ENCODE peak calls at places on chromosomes 11 and 22, in seven cellular contexts. W, O, R, D, Y, Z and V are unnamed samples.

GRCh38 chr11:46601129-46601528 is 7.3 kb upstream of the AMBRA1 start:
- DNase-seq in O (no peak), R (no peak), W (peak), Y (no peak), Z (peak), D (no peak), V (no peak)

GRCh38 chr11:115765803-115766239 is 261.6 kb upstream of the CADM1 start:
- DNase-seq in Y (peak), W (no peak), O (no peak), R (no peak), D (no peak), Z (no peak), V (no peak)

GRCh38 chr11:120523196-120523595 is 11.6 kb downstream of the GRIK4 start:
- DNase-seq in D (no peak), R (no peak), W (no peak), Z (no peak), O (no peak), Y (no peak), V (no peak)

GRCh38 chr11:76629133-76629852 is 41.3 kb downstream of the LRRC32 start:
- DNase-seq in Y (peak), D (no peak), W (peak), O (peak), R (peak), Z (peak), V (no peak)

GRCh38 chr11:117186431-117186761 is 7.9 kb downstream of the SIDT2 start:
- DNase-seq in Y (no peak), D (peak), W (no peak), O (no peak), Z (no peak), R (no peak), V (no peak)

GRCh38 chr11:88827018-88827676 is 238.6 kb downstream of the GRM5 start:
- DNase-seq in D (no peak), Y (no peak), O (no peak), Z (no peak), W (peak), R (no peak), V (no peak)

GRCh38 chr11:75056806-75057205 is 39.9 kb downstream of the OR2AT4 start:
- DNase-seq in Y (peak), Z (no peak), R (no peak), O (no peak), W (peak), D (no peak), V (no peak)

GRCh38 chr11:63508009-63508408 is 2.1 kb downstream of the LGALS12 start:
- DNase-seq in R (no peak), D (peak), Z (peak), W (peak), Y (peak), O (peak), V (no peak)

GRCh38 chr11:119995730-119996491 is 142.0 kb downstream of the TRIM29 start:
- DNase-seq in O (no peak), Z (no peak), Y (no peak), D (no peak), W (no peak), R (no peak), V (no peak)

GRCh38 chr11:32333335-32333991 is 101.9 kb downstream of the WT1 start:
- DNase-seq in O (peak), Z (peak), R (peak), W (peak), Y (no peak), D (peak), V (no peak)

GRCh38 chr11:60204922-60205321 is 22.0 kb upstream of the MS4A6A start:
- DNase-seq in D (no peak), R (no peak), Y (peak), W (no peak), O (no peak), Z (no peak), V (no peak)

GRCh38 chr11:63763506-63764200 is 4.9 kb downstream of the ZFTA start:
- DNase-seq in O (no peak), R (peak), D (no peak), Z (no peak), Y (no peak), W (peak), V (no peak)

GRCh38 chr11:96736591-96736990 is 346.8 kb downstream of the JRKL start:
- DNase-seq in W (no peak), Z (peak), O (no peak), R (no peak), Y (no peak), D (no peak), V (no peak)

GRCh38 chr11:12077535-12078280 is 32.7 kb upstream of the MICAL2 start:
- DNase-seq in Y (no peak), D (no peak), O (no peak), Z (no peak), R (no peak), W (peak), V (no peak)

GRCh38 chr11:1260023-1260501 is 37.2 kb downstream of the MUC5B start:
- DNase-seq in Z (peak), R (no peak), O (no peak), Y (peak), W (peak), D (no peak), V (no peak)

GRCh38 chr11:74011360-74012071 is 2.6 kb upstream of the UCP3 start:
- DNase-seq in O (no peak), D (no peak), Z (peak), Y (peak), R (no peak), W (peak), V (no peak)

GRCh38 chr11:35293034-35293433 is 126.3 kb downstream of the SLC1A2 start:
- DNase-seq in R (no peak), Y (no peak), W (no peak), O (no peak), D (no peak), Z (no peak), V (no peak)

GRCh38 chr11:68037481-68038225 is 1.2 kb upstream of the TCIRG1 start:
- DNase-seq in Y (no peak), W (no peak), D (no peak), O (no peak), Z (no peak), R (no peak), V (no peak)

GRCh38 chr11:78213526-78214330 is 25.0 kb downstream of the USP35 start:
- DNase-seq in Z (no peak), R (no peak), Y (no peak), O (no peak), W (no peak), D (no peak), V (no peak)

GRCh38 chr22:39153220-39153860 is 860 bp upstream of the CBX7 start:
- DNase-seq in D (peak), R (peak), Z (no peak), Y (no peak), W (no peak), O (no peak), V (no peak)

GRCh38 chr11:122598971-122599370 is 56.6 kb upstream of the UBASH3B start:
- DNase-seq in O (no peak), W (peak), R (no peak), Z (no peak), Y (no peak), D (no peak), V (no peak)

GRCh38 chr11:117387992-117388765 is 60.5 kb downstream of the CEP164 start:
- DNase-seq in D (no peak), Y (no peak), Z (peak), O (no peak), R (no peak), W (peak), V (no peak)

GRCh38 chr11:9577551-9577950 is 4.1 kb downstream of the WEE1 start:
- DNase-seq in O (no peak), D (no peak), Z (peak), R (no peak), W (peak), Y (no peak), V (no peak)

GRCh38 chr11:10599388-10600175 is 31.1 kb upstream of the LYVE1 start:
- DNase-seq in Y (no peak), O (no peak), D (no peak), Z (no peak), W (no peak), R (no peak), V (no peak)

GRCh38 chr22:21876486-21877176 is 9.2 kb upstream of the MAPK1 start:
- DNase-seq in R (no peak), D (no peak), W (peak), Z (peak), Y (peak), O (no peak), V (no peak)

GRCh38 chr11:17613983-17614382 is 66.9 kb downstream of the OTOG start:
- DNase-seq in Z (no peak), D (no peak), R (no peak), Y (no peak), W (no peak), O (no peak), V (no peak)

GRCh38 chr11:75812542-75813040 is 2.4 kb upstream of the UVRAG start:
- DNase-seq in W (peak), Y (no peak), D (no peak), R (no peak), O (no peak), Z (no peak), V (no peak)

GRCh38 chr11:46345131-46345597 is 2.1 kb upstream of the DGKZ start:
- DNase-seq in O (peak), Y (peak), W (no peak), R (peak), Z (no peak), D (no peak), V (no peak)

GRCh38 chr11:2675540-2675939 is 24.3 kb downstream of the KCNQ1OT1 start:
- DNase-seq in W (no peak), Y (no peak), O (no peak), D (no peak), R (peak), Z (no peak), V (no peak)

GRCh38 chr22:30307026-30307574 is 17.8 kb upstream of the CASTOR1 start:
- DNase-seq in D (no peak), O (no peak), R (no peak), W (no peak), Y (no peak), Z (no peak), V (no peak)

GRCh38 chr22:46076651-46077339 is 73.5 kb upstream of the PPARA start:
- DNase-seq in D (peak), R (peak), Y (no peak), Z (peak), O (peak), W (no peak), V (no peak)

GRCh38 chr11:45847908-45848316 is 637 bp downstream of the CRY2 start:
- DNase-seq in O (peak), Y (peak), R (peak), W (peak), D (peak), Z (peak), V (no peak)

GRCh38 chr22:28012811-28013460 is 93.9 kb upstream of the PITPNB start:
- DNase-seq in Z (no peak), W (no peak), Y (no peak), R (no peak), D (no peak), O (no peak), V (no peak)

GRCh38 chr22:19080853-19081252 is 41.4 kb downstream of the DGCR2 start:
- DNase-seq in O (no peak), Y (no peak), W (no peak), Z (no peak), D (no peak), R (no peak), V (no peak)

GRCh38 chr22:17143101-17143500 is 16.0 kb downstream of the HDHD5 start:
- DNase-seq in D (no peak), W (no peak), Y (no peak), R (no peak), Z (no peak), O (no peak), V (no peak)

GRCh38 chr11:64165482-64165841 is 451 bp downstream of the MACROD1 start:
- DNase-seq in Y (peak), Z (no peak), R (no peak), D (peak), O (no peak), W (no peak), V (no peak)

DNA sequence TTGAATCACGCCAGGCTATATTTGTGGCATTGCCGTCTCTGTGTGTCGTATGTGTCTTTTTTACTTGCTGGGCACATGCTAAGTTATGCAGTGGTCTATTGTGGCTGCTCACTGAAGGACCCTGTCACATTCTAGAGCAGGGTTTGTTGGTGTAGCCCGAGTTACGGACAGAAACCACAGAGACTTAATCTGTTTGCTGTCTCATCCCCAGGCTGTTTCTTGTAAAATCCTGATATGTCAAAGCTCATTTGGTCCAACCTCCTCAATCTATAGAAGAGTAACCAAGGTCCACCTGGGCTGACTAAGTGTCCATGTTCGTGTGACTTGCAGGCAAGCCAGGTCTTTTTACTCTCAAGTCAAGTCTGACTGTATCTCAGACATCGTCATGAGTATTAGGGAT is 5.0 kb downstream of the DPF2 start:
- DNase-seq in D (no peak), R (no peak), O (no peak), Y (no peak), W (no peak), Z (no peak), V (no peak)
- H3K4me3 ChIP-seq in D (no peak), R (no peak), O (no peak), Y (no peak), W (no peak), Z (no peak), V (no peak)

GRCh38 chr11:72685560-72686480 is 11.6 kb upstream of the PDE2A start:
- DNase-seq in Y (no peak), R (peak), D (no peak), O (no peak), Z (peak), W (peak), V (no peak)

GRCh38 chr11:72683782-72684200 is 9.6 kb upstream of the PDE2A start:
- DNase-seq in W (peak), D (peak), R (peak), Y (peak), Z (peak), O (peak), V (no peak)

GRCh38 chr11:72682238-72682872 is 8.1 kb upstream of the PDE2A start:
- DNase-seq in Y (no peak), Z (no peak), W (no peak), D (no peak), O (no peak), R (no peak), V (no peak)

GRCh38 chr11:72686639-72687215 is 12.5 kb upstream of the PDE2A start:
- DNase-seq in W (peak), Z (peak), Y (no peak), O (no peak), D (no peak), R (no peak), V (no peak)

GRCh38 chr11:72684236-72684912 is 10.2 kb upstream of the PDE2A start:
- DNase-seq in Y (peak), D (no peak), Z (peak), W (peak), R (peak), O (peak), V (no peak)
- TF ChIP-seq CTCF in Y (peak), D (peak), Z (peak), W (peak), R (peak), O (peak), V (peak)

GRCh38 chr11:57424137-57424801 is 2.7 kb downstream of the SLC43A3 start:
- DNase-seq in Y (no peak), O (no peak), D (no peak), W (no peak), R (no peak), Z (no peak), V (no peak)
- H3K4me3 ChIP-seq in Y (peak), O (no peak), D (no peak), W (peak), R (peak), Z (no peak), V (no peak)

GRCh38 chr11:109698237-109698636 is 276.2 kb downstream of the C11orf87 start:
- DNase-seq in O (no peak), D (no peak), Z (no peak), W (no peak), Y (no peak), R (no peak), V (no peak)
- TF ChIP-seq CTCF in O (no peak), D (no peak), Z (no peak), W (no peak), Y (no peak), R (no peak), V (no peak)

DNA sequence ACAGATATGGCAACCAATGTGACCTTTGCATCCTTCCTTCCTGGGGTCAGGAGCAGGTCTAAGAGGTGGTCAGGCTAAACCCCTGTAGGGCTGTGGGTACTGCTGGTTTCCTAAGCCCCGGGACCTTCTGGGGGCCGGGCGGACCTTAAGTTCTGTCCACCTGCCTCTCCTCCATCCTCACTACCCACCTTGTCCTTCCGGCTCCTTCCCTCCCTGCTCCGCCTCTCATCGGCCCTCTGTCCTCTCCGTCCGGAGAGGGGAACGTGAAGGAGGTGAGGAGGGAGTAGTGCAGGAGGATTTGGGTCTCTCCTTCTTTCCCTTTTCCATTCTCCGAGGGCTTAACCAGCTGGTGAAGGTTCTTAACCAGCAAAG is 28.3 kb upstream of the PARVB start:
- DNase-seq in O (no peak), D (no peak), Z (no peak), W (no peak), Y (no peak), R (no peak), V (no peak)
- H3K4me3 ChIP-seq in O (no peak), D (peak), Z (no peak), W (no peak), Y (no peak), R (peak), V (no peak)

GRCh38 chr22:40463017-40463631 is 92.7 kb downstream of the SGSM3 start:
- DNase-seq in O (no peak), D (no peak), Y (peak), R (no peak), Z (no peak), W (no peak), V (no peak)
- TF ChIP-seq CTCF in O (no peak), D (no peak), Y (no peak), R (no peak), Z (no peak), W (no peak), V (no peak)

DNA sequence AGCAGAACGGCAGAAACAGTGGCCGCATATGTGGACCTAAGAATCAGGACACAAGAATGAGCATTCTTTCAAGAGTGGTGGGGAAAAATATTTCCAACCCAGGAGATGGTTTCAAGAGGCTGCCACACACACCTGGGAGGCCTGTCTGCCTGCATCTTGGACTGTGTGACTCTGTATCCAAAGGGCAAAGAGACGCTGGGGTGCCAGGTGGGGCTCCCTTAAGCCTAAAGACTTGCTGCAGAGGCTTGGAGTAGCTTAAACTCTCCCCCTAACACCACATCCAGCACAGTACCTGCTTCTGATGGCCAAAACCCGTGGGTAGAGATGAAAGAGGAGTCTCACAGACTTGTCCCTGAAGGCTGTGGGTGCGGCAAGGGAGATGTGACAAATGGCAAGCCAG is 3.5 kb downstream of the CXCR5 start:
- DNase-seq in Z (no peak), O (no peak), W (no peak), Y (no peak), R (no peak), D (no peak), V (no peak)
- H3K4me3 ChIP-seq in Z (no peak), O (no peak), W (no peak), Y (no peak), R (peak), D (no peak), V (no peak)

DNA sequence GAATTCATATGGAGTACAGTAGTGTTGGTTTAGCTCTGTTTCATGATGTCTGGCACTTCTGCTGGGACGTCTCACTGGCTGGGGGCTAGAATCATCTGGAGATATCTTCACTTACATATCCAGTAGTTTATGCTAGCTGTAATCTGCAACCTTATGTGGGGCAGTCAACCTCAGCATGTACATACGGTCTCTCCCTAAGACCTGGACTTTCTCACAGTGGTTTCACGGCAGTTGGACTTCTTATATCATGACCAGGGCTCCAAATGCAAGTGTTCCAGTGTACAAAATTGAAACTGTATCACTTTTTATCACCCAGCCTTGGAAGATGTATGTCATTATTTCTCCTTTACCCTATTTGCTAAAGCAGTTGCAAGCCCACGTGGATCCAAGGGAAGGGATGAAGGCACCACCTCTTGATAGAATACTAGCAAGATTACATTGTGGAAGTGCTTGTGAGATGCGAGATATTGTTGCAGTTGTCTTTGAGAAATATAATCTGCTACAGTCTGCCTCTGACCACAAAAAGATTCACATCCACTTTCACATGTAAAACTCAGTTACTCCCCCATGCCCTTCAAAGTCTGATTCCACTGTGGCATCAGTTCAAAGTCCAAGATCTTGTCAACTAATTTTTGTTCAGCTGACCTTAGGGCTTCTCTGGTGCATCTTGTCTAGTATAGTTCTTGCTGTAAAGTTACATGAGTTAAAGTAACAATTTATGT is 316.6 kb upstream of the NCAM1 start:
- DNase-seq in Z (no peak), D (no peak), R (no peak), Y (no peak), O (no peak), W (no peak), V (no peak)
- TF ChIP-seq CTCF in Z (no peak), D (no peak), R (no peak), Y (no peak), O (no peak), W (no peak), V (no peak)

GRCh38 chr11:30631148-30631547 is 45.0 kb upstream of the MPPED2 start:
- DNase-seq in Z (no peak), R (no peak), O (no peak), Y (no peak), W (no peak), D (no peak), V (no peak)

GRCh38 chr11:30635401-30635989 is 49.3 kb upstream of the MPPED2 start:
- DNase-seq in O (no peak), R (no peak), Y (no peak), Z (peak), D (peak), W (no peak), V (peak)
- H3K4me3 ChIP-seq in O (no peak), R (no peak), Y (no peak), Z (no peak), D (peak), W (no peak), V (peak)